ENCODE peak calls at places on chromosomes 16 and 17, in five cellular contexts. One of them, this sample, is unnamed.

GRCh38 chr16:69481901-69482341 is 57.5 kb downstream of the CYB5B start:
- DNase-seq in HAP-1: no peak
- DNase-seq in mesendoderm: peak; percentile 46
- DNase-seq in fibroblast of mammary gland: peak; percentile 82
- DNase-seq in CD4-positive, CD25-positive, alpha-beta regulatory T cell: no peak
- DNase-seq in this sample: no peak

GRCh38 chr17:45973099-45973838 is 25.8 kb upstream of the STH start:
- DNase-seq in HAP-1: no peak
- DNase-seq in mesendoderm: no peak
- DNase-seq in fibroblast of mammary gland: no peak
- DNase-seq in CD4-positive, CD25-positive, alpha-beta regulatory T cell: no peak
- DNase-seq in this sample: no peak

GRCh38 chr17:51238253-51238887 is 21.5 kb downstream of the MBTD1 start:
- DNase-seq in HAP-1: no peak
- DNase-seq in mesendoderm: no peak
- DNase-seq in fibroblast of mammary gland: no peak
- DNase-seq in CD4-positive, CD25-positive, alpha-beta regulatory T cell: no peak
- DNase-seq in this sample: peak; percentile 60

GRCh38 chr17:37276475-37276874 is 99.3 kb upstream of the C17orf78 start:
- DNase-seq in HAP-1: no peak
- DNase-seq in mesendoderm: no peak
- DNase-seq in fibroblast of mammary gland: no peak
- DNase-seq in CD4-positive, CD25-positive, alpha-beta regulatory T cell: no peak
- DNase-seq in this sample: no peak

GRCh38 chr17:60640503-60640902 is 37.1 kb upstream of the BCAS3 start:
- DNase-seq in HAP-1: no peak
- DNase-seq in mesendoderm: peak; percentile 45
- DNase-seq in fibroblast of mammary gland: peak; percentile 35
- DNase-seq in CD4-positive, CD25-positive, alpha-beta regulatory T cell: no peak
- DNase-seq in this sample: peak; percentile 24

GRCh38 chr17:71548540-71549190 is 572.2 kb upstream of the SOX9 start:
- DNase-seq in HAP-1: no peak
- DNase-seq in mesendoderm: peak; percentile 4
- DNase-seq in fibroblast of mammary gland: no peak
- DNase-seq in CD4-positive, CD25-positive, alpha-beta regulatory T cell: no peak
- DNase-seq in this sample: no peak

GRCh38 chr17:19590912-19591551 is 57.4 kb downstream of the SLC47A1 start:
- DNase-seq in HAP-1: peak; percentile 21
- DNase-seq in mesendoderm: no peak
- DNase-seq in fibroblast of mammary gland: no peak
- DNase-seq in CD4-positive, CD25-positive, alpha-beta regulatory T cell: no peak
- DNase-seq in this sample: no peak

GRCh38 chr17:52383493-52384100 is 225.1 kb upstream of the CA10 start:
- DNase-seq in HAP-1: peak; percentile 54
- DNase-seq in mesendoderm: peak; percentile 94
- DNase-seq in fibroblast of mammary gland: peak; percentile 25
- DNase-seq in CD4-positive, CD25-positive, alpha-beta regulatory T cell: no peak
- DNase-seq in this sample: peak; percentile 45

GRCh38 chr16:19410435-19411153 is 7.1 kb upstream of the TMC5 start:
- DNase-seq in HAP-1: peak; percentile 82
- DNase-seq in mesendoderm: peak; percentile 80
- DNase-seq in fibroblast of mammary gland: no peak
- DNase-seq in CD4-positive, CD25-positive, alpha-beta regulatory T cell: no peak
- DNase-seq in this sample: no peak

GRCh38 chr17:27446569-27447301 is 9.5 kb upstream of the KSR1 start:
- DNase-seq in HAP-1: no peak
- DNase-seq in mesendoderm: peak; percentile 21
- DNase-seq in fibroblast of mammary gland: peak; percentile 98
- DNase-seq in CD4-positive, CD25-positive, alpha-beta regulatory T cell: no peak
- DNase-seq in this sample: no peak

GRCh38 chr17:19017804-19018599 is 13.4 kb upstream of the FAM83G start:
- DNase-seq in HAP-1: no peak
- DNase-seq in mesendoderm: no peak
- DNase-seq in fibroblast of mammary gland: no peak
- DNase-seq in CD4-positive, CD25-positive, alpha-beta regulatory T cell: no peak
- DNase-seq in this sample: no peak

GRCh38 chr17:51507444-51507843 is 247.1 kb downstream of the UTP18 start:
- DNase-seq in HAP-1: no peak
- DNase-seq in mesendoderm: no peak
- DNase-seq in fibroblast of mammary gland: no peak
- DNase-seq in CD4-positive, CD25-positive, alpha-beta regulatory T cell: no peak
- DNase-seq in this sample: no peak

GRCh38 chr17:9684955-9685621 is 39.8 kb downstream of the USP43 start:
- DNase-seq in HAP-1: no peak
- DNase-seq in mesendoderm: no peak
- DNase-seq in fibroblast of mammary gland: no peak
- DNase-seq in CD4-positive, CD25-positive, alpha-beta regulatory T cell: no peak
- DNase-seq in this sample: no peak

GRCh38 chr16:11665071-11665491 is 3.2 kb upstream of the SNN start:
- DNase-seq in HAP-1: no peak
- DNase-seq in mesendoderm: no peak
- DNase-seq in fibroblast of mammary gland: no peak
- DNase-seq in CD4-positive, CD25-positive, alpha-beta regulatory T cell: peak; percentile 52
- DNase-seq in this sample: peak; percentile 83

GRCh38 chr16:69406780-69407331 is 17.6 kb upstream of the CYB5B start:
- DNase-seq in HAP-1: peak; percentile 20
- DNase-seq in mesendoderm: peak; percentile 81
- DNase-seq in fibroblast of mammary gland: no peak
- DNase-seq in CD4-positive, CD25-positive, alpha-beta regulatory T cell: no peak
- DNase-seq in this sample: peak; percentile 30

GRCh38 chr17:66373944-66374817 is 71.8 kb downstream of the PRKCA start:
- DNase-seq in HAP-1: no peak
- DNase-seq in mesendoderm: peak; percentile 58
- DNase-seq in fibroblast of mammary gland: no peak
- DNase-seq in CD4-positive, CD25-positive, alpha-beta regulatory T cell: peak; percentile 36
- DNase-seq in this sample: peak; percentile 96

GRCh38 chr17:67198131-67198530 is 46.9 kb downstream of the HELZ start:
- DNase-seq in HAP-1: no peak
- DNase-seq in mesendoderm: no peak
- DNase-seq in fibroblast of mammary gland: no peak
- DNase-seq in CD4-positive, CD25-positive, alpha-beta regulatory T cell: no peak
- DNase-seq in this sample: no peak

GRCh38 chr16:57479422-57480126 is 6.7 kb downstream of the DOK4 start:
- DNase-seq in HAP-1: peak; percentile 74
- DNase-seq in mesendoderm: peak; percentile 92
- DNase-seq in fibroblast of mammary gland: peak; percentile 67
- DNase-seq in CD4-positive, CD25-positive, alpha-beta regulatory T cell: no peak
- DNase-seq in this sample: no peak

GRCh38 chr16:5862103-5863003 is 764.8 kb upstream of the EEF2KMT start:
- DNase-seq in HAP-1: no peak
- DNase-seq in mesendoderm: peak; percentile 51
- DNase-seq in fibroblast of mammary gland: no peak
- DNase-seq in CD4-positive, CD25-positive, alpha-beta regulatory T cell: no peak
- DNase-seq in this sample: no peak

GRCh38 chr17:49882434-49882833 is 34.6 kb upstream of the TAC4 start:
- DNase-seq in HAP-1: no peak
- DNase-seq in mesendoderm: no peak
- DNase-seq in fibroblast of mammary gland: no peak
- DNase-seq in CD4-positive, CD25-positive, alpha-beta regulatory T cell: no peak
- DNase-seq in this sample: no peak

GRCh38 chr16:29996773-29997250 is 771 bp downstream of the INO80E start:
- DNase-seq in HAP-1: no peak
- DNase-seq in mesendoderm: peak; percentile 44
- DNase-seq in fibroblast of mammary gland: no peak
- DNase-seq in CD4-positive, CD25-positive, alpha-beta regulatory T cell: no peak
- DNase-seq in this sample: no peak

GRCh38 chr16:80557037-80557436 is 16.2 kb downstream of the DYNLRB2 start:
- DNase-seq in HAP-1: no peak
- DNase-seq in mesendoderm: no peak
- DNase-seq in fibroblast of mammary gland: no peak
- DNase-seq in CD4-positive, CD25-positive, alpha-beta regulatory T cell: no peak
- DNase-seq in this sample: no peak

GRCh38 chr16:48498761-48499600 is 111.0 kb downstream of the N4BP1 start:
- DNase-seq in HAP-1: no peak
- DNase-seq in mesendoderm: peak; percentile 7
- DNase-seq in fibroblast of mammary gland: peak; percentile 89
- DNase-seq in CD4-positive, CD25-positive, alpha-beta regulatory T cell: no peak
- DNase-seq in this sample: no peak

GRCh38 chr17:78861229-78861628 is 20.6 kb upstream of the USP36 start:
- DNase-seq in HAP-1: no peak
- DNase-seq in mesendoderm: no peak
- DNase-seq in fibroblast of mammary gland: no peak
- DNase-seq in CD4-positive, CD25-positive, alpha-beta regulatory T cell: no peak
- DNase-seq in this sample: no peak
- H3K4me3 ChIP-seq in HAP-1: no peak overlapping the region
- H3K4me3 ChIP-seq in mesendoderm: no peak overlapping the region
- H3K4me3 ChIP-seq in fibroblast of mammary gland: no peak overlapping the region
- H3K4me3 ChIP-seq in CD4-positive, CD25-positive, alpha-beta regulatory T cell: no peak overlapping the region
- H3K4me3 ChIP-seq in this sample: no peak overlapping the region

GRCh38 chr17:8680402-8680801 is 49.9 kb upstream of the MYH10 start:
- DNase-seq in HAP-1: no peak
- DNase-seq in mesendoderm: no peak
- DNase-seq in fibroblast of mammary gland: no peak
- DNase-seq in CD4-positive, CD25-positive, alpha-beta regulatory T cell: no peak
- DNase-seq in this sample: no peak

GRCh38 chr17:8680850-8681174 is 50.3 kb upstream of the MYH10 start:
- DNase-seq in HAP-1: no peak
- DNase-seq in mesendoderm: no peak
- DNase-seq in fibroblast of mammary gland: no peak
- DNase-seq in CD4-positive, CD25-positive, alpha-beta regulatory T cell: no peak
- DNase-seq in this sample: no peak

GRCh38 chr17:8679136-8679535 is 48.6 kb upstream of the MYH10 start:
- DNase-seq in HAP-1: no peak
- DNase-seq in mesendoderm: no peak
- DNase-seq in fibroblast of mammary gland: no peak
- DNase-seq in CD4-positive, CD25-positive, alpha-beta regulatory T cell: no peak
- DNase-seq in this sample: no peak

GRCh38 chr17:8683355-8683754 is 52.8 kb upstream of the MYH10 start:
- DNase-seq in HAP-1: no peak
- DNase-seq in mesendoderm: no peak
- DNase-seq in fibroblast of mammary gland: no peak
- DNase-seq in CD4-positive, CD25-positive, alpha-beta regulatory T cell: no peak
- DNase-seq in this sample: no peak

GRCh38 chr17:8681175-8681949 is 50.8 kb upstream of the MYH10 start:
- DNase-seq in HAP-1: no peak
- DNase-seq in mesendoderm: no peak
- DNase-seq in fibroblast of mammary gland: peak; percentile 81
- DNase-seq in CD4-positive, CD25-positive, alpha-beta regulatory T cell: no peak
- DNase-seq in this sample: no peak
- H3K4me3 ChIP-seq in HAP-1: no peak overlapping the region
- H3K4me3 ChIP-seq in mesendoderm: no peak overlapping the region
- H3K4me3 ChIP-seq in fibroblast of mammary gland: peak overlapping the region; percentile 33
- H3K4me3 ChIP-seq in CD4-positive, CD25-positive, alpha-beta regulatory T cell: no peak overlapping the region
- H3K4me3 ChIP-seq in this sample: no peak overlapping the region

DNA sequence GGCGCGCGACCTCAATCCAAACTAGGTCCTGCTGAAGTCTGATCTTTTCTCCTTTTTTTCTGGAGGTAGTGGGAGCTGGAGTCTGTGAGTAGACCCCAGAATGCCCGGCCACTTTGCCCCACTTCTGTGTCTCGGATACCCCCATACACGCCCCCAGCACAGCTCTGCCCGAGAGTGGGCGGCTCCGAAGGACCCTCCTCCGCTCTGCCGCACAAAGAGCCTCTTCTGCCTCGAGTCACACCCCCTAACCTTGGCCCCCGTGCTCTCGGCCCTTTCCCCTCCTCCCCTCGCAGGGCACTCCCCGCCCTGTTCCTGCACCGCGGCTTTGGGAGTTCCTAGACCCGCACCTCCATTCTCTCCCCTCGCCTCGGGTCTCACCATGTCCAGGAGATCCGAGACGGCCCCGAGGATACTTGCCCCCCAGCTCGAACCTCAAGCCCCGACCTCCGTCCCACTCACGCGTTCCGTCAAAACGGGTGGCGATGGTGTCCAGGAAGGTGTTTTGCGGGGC is 476 bp downstream of the KCNH4 start:
- DNase-seq in HAP-1: no peak
- DNase-seq in mesendoderm: no peak
- DNase-seq in fibroblast of mammary gland: no peak
- DNase-seq in CD4-positive, CD25-positive, alpha-beta regulatory T cell: no peak
- DNase-seq in this sample: no peak
- H3K4me3 ChIP-seq in HAP-1: no peak overlapping the region
- H3K4me3 ChIP-seq in mesendoderm: no peak overlapping the region
- H3K4me3 ChIP-seq in fibroblast of mammary gland: no peak overlapping the region
- H3K4me3 ChIP-seq in CD4-positive, CD25-positive, alpha-beta regulatory T cell: peak overlapping the region; percentile 13
- H3K4me3 ChIP-seq in this sample: no peak overlapping the region

DNA sequence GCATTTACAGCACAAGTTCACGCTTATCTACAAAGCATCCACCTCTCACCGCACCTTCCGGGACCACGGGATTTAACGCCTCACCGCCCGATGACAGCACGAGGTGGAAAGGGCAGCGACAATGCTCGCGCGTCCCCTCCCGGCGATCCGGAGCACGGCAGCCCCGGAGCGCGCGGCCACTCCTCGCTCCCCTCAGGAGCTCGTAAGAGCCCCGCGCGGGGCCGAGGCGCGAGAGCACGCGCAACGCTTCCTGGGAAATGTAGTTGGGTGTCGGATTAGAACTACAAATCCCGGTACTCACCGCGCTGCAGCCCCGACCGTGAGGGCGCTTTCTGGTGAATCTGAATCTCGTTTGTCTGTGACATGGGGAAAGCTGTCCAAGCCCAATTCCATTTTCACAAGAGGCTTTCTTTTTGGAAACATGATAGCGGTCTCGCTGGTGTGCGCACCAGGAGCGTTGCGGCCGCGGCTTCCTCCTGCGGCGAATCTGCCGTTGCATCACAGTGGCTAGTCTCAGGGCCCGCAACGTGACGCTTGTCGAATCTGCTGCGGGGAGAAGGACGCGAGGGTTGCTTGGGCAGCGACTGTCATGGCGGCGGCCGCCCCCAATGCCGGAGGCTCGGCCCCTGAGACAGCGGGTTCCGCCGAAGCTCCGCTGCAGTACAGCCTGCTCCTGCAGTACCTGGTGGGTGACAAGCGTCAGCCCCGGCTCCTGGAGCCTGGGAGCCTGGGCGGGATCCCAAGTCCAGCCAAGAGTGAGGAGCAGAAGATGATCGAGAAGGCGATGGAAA is at the start of gene TIMM22:
- DNase-seq in HAP-1: peak; percentile 95
- DNase-seq in mesendoderm: peak; percentile 99
- DNase-seq in fibroblast of mammary gland: peak; percentile 97
- DNase-seq in CD4-positive, CD25-positive, alpha-beta regulatory T cell: peak; percentile 96
- DNase-seq in this sample: peak; percentile 97
- H3K4me3 ChIP-seq in HAP-1: peak within 1 kb of the TSS; percentile 89
- H3K4me3 ChIP-seq in mesendoderm: peak within 1 kb of the TSS; percentile 96
- H3K4me3 ChIP-seq in fibroblast of mammary gland: peak within 1 kb of the TSS; percentile 99
- H3K4me3 ChIP-seq in CD4-positive, CD25-positive, alpha-beta regulatory T cell: peak within 1 kb of the TSS; percentile 92
- H3K4me3 ChIP-seq in this sample: peak within 1 kb of the TSS; percentile 81